ENCODE peak calls at places on chromosomes 6 and 20, in five cellular contexts. One of them, this sample, is unnamed.

GRCh38 chr20:53621482-53622246 is 28.0 kb upstream of the ZNF217 start:
- DNase-seq in kidney: peak; percentile 89
- DNase-seq in body of pancreas: peak; percentile 72
- DNase-seq in HepG2: peak; percentile 45
- DNase-seq in lower lobe of right lung: no peak
- DNase-seq in this sample: peak; percentile 93

GRCh38 chr6:110475255-110475654 is 1.2 kb downstream of the SLC22A16 start:
- DNase-seq in HepG2: no peak
- DNase-seq in kidney: no peak
- DNase-seq in lower lobe of right lung: peak; percentile 74
- DNase-seq in body of pancreas: no peak
- DNase-seq in this sample: no peak

GRCh38 chr6:135820340-135820739 is 31.2 kb upstream of the PDE7B start:
- DNase-seq in lower lobe of right lung: no peak
- DNase-seq in HepG2: no peak
- DNase-seq in kidney: peak; percentile 72
- DNase-seq in body of pancreas: no peak
- DNase-seq in this sample: no peak

GRCh38 chr6:25329982-25330381 is 50.8 kb downstream of the CARMIL1 start:
- DNase-seq in lower lobe of right lung: no peak
- DNase-seq in HepG2: no peak
- DNase-seq in kidney: no peak
- DNase-seq in body of pancreas: no peak
- DNase-seq in this sample: no peak

GRCh38 chr6:90383212-90383611 is 86.6 kb upstream of the BACH2 start:
- DNase-seq in lower lobe of right lung: no peak
- DNase-seq in kidney: no peak
- DNase-seq in body of pancreas: no peak
- DNase-seq in HepG2: no peak
- DNase-seq in this sample: no peak

GRCh38 chr6:157715766-157716171 is 107.3 kb upstream of the SNX9 start:
- DNase-seq in HepG2: no peak
- DNase-seq in kidney: peak; percentile 89
- DNase-seq in lower lobe of right lung: no peak
- DNase-seq in body of pancreas: peak; percentile 33
- DNase-seq in this sample: peak; percentile 73

GRCh38 chr20:9989066-9989724 is 45.6 kb upstream of the ANKEF1 start:
- DNase-seq in HepG2: no peak
- DNase-seq in body of pancreas: no peak
- DNase-seq in lower lobe of right lung: no peak
- DNase-seq in kidney: no peak
- DNase-seq in this sample: no peak

GRCh38 chr6:111980168-111980567 is 73.7 kb upstream of the CCN6 start:
- DNase-seq in body of pancreas: no peak
- DNase-seq in HepG2: no peak
- DNase-seq in lower lobe of right lung: no peak
- DNase-seq in kidney: peak; percentile 61
- DNase-seq in this sample: no peak

GRCh38 chr6:166275714-166276166 is 32.5 kb downstream of the PRR18 start:
- DNase-seq in lower lobe of right lung: peak; percentile 87
- DNase-seq in body of pancreas: peak; percentile 69
- DNase-seq in HepG2: peak; percentile 30
- DNase-seq in kidney: peak; percentile 83
- DNase-seq in this sample: peak; percentile 62

GRCh38 chr6:25710287-25710686 is 44.3 kb upstream of the SLC17A4 start:
- DNase-seq in body of pancreas: no peak
- DNase-seq in lower lobe of right lung: no peak
- DNase-seq in HepG2: no peak
- DNase-seq in kidney: no peak
- DNase-seq in this sample: no peak

GRCh38 chr20:2986466-2986865 is 57.0 kb upstream of the GNRH2 start:
- DNase-seq in body of pancreas: no peak
- DNase-seq in lower lobe of right lung: no peak
- DNase-seq in kidney: no peak
- DNase-seq in HepG2: no peak
- DNase-seq in this sample: no peak

GRCh38 chr6:158220786-158221442 is 52.8 kb downstream of the GTF2H5 start:
- DNase-seq in body of pancreas: peak; percentile 80
- DNase-seq in HepG2: peak; percentile 78
- DNase-seq in lower lobe of right lung: peak; percentile 90
- DNase-seq in kidney: peak; percentile 92
- DNase-seq in this sample: peak; percentile 74

GRCh38 chr6:80769101-80769500 is 662.6 kb downstream of the BCKDHB start:
- DNase-seq in HepG2: no peak
- DNase-seq in lower lobe of right lung: no peak
- DNase-seq in kidney: no peak
- DNase-seq in body of pancreas: no peak
- DNase-seq in this sample: no peak

GRCh38 chr20:33119725-33120720 is 40.6 kb downstream of the BPIFB4 start:
- DNase-seq in body of pancreas: no peak
- DNase-seq in HepG2: no peak
- DNase-seq in lower lobe of right lung: no peak
- DNase-seq in kidney: no peak
- DNase-seq in this sample: peak; percentile 76

GRCh38 chr6:42197574-42198362 is 3.0 kb upstream of the GUCA1B start:
- DNase-seq in lower lobe of right lung: no peak
- DNase-seq in kidney: no peak
- DNase-seq in body of pancreas: peak; percentile 19
- DNase-seq in HepG2: peak; percentile 81
- DNase-seq in this sample: no peak

GRCh38 chr6:42195415-42195814 is 659 bp upstream of the GUCA1B start:
- DNase-seq in HepG2: no peak
- DNase-seq in lower lobe of right lung: no peak
- DNase-seq in kidney: no peak
- DNase-seq in body of pancreas: no peak
- DNase-seq in this sample: no peak

GRCh38 chr6:42190784-42191183 is 4.0 kb downstream of the GUCA1B start:
- DNase-seq in lower lobe of right lung: no peak
- DNase-seq in HepG2: no peak
- DNase-seq in kidney: no peak
- DNase-seq in body of pancreas: no peak
- DNase-seq in this sample: no peak

GRCh38 chr6:42194056-42194455 is 700 bp downstream of the GUCA1B start:
- DNase-seq in HepG2: no peak
- DNase-seq in body of pancreas: no peak
- DNase-seq in lower lobe of right lung: no peak
- DNase-seq in kidney: no peak
- DNase-seq in this sample: peak; percentile 24

GRCh38 chr6:42193491-42193894 is 1.3 kb downstream of the GUCA1B start:
- DNase-seq in kidney: no peak
- DNase-seq in lower lobe of right lung: no peak
- DNase-seq in body of pancreas: no peak
- DNase-seq in HepG2: no peak
- DNase-seq in this sample: peak; percentile 87
- H3K27ac ChIP-seq in kidney: no peak overlapping the region
- H3K27ac ChIP-seq in lower lobe of right lung: no peak overlapping the region
- H3K27ac ChIP-seq in body of pancreas: no peak overlapping the region
- H3K27ac ChIP-seq in HepG2: no peak overlapping the region
- H3K27ac ChIP-seq in this sample: peak overlapping the region; percentile 84

GRCh38 chr6:41177695-41178094 is 14.8 kb upstream of the TREM2 start:
- DNase-seq in body of pancreas: no peak
- DNase-seq in lower lobe of right lung: no peak
- DNase-seq in kidney: no peak
- DNase-seq in HepG2: no peak
- DNase-seq in this sample: no peak

GRCh38 chr6:41184761-41185160 is 16.2 kb downstream of the TREML2 start:
- DNase-seq in lower lobe of right lung: no peak
- DNase-seq in HepG2: no peak
- DNase-seq in body of pancreas: no peak
- DNase-seq in kidney: no peak
- DNase-seq in this sample: no peak

GRCh38 chr6:41185991-41186675 is 14.8 kb downstream of the TREML2 start:
- DNase-seq in body of pancreas: no peak
- DNase-seq in kidney: no peak
- DNase-seq in HepG2: no peak
- DNase-seq in lower lobe of right lung: no peak
- DNase-seq in this sample: no peak

GRCh38 chr6:41181566-41181965 is 18.6 kb upstream of the TREM2 start:
- DNase-seq in lower lobe of right lung: no peak
- DNase-seq in HepG2: no peak
- DNase-seq in body of pancreas: no peak
- DNase-seq in kidney: no peak
- DNase-seq in this sample: no peak

GRCh38 chr6:41182069-41183034 is 18.6 kb downstream of the TREML2 start:
- DNase-seq in lower lobe of right lung: no peak
- DNase-seq in HepG2: peak; percentile 59
- DNase-seq in kidney: no peak
- DNase-seq in body of pancreas: peak; percentile 26
- DNase-seq in this sample: peak; percentile 55
- TF ChIP-seq CTCF in lower lobe of right lung: peak; percentile 55
- TF ChIP-seq CTCF in HepG2: peak; percentile 70
- TF ChIP-seq CTCF in kidney: peak; percentile 53
- TF ChIP-seq CTCF in body of pancreas: peak; percentile 50
- TF ChIP-seq CTCF in this sample: peak; percentile 25

GRCh38 chr6:34352305-34352937 is 40.0 kb downstream of the NUDT3 start:
- DNase-seq in kidney: no peak
- DNase-seq in HepG2: no peak
- DNase-seq in lower lobe of right lung: no peak
- DNase-seq in body of pancreas: no peak
- DNase-seq in this sample: no peak
- H3K27ac ChIP-seq in kidney: no peak overlapping the region
- H3K27ac ChIP-seq in HepG2: no peak overlapping the region
- H3K27ac ChIP-seq in lower lobe of right lung: no peak overlapping the region
- H3K27ac ChIP-seq in body of pancreas: no peak overlapping the region
- H3K27ac ChIP-seq in this sample: no peak overlapping the region

GRCh38 chr6:40803897-40804702 is 216.9 kb upstream of the LRFN2 start:
- DNase-seq in body of pancreas: no peak
- DNase-seq in lower lobe of right lung: no peak
- DNase-seq in kidney: no peak
- DNase-seq in HepG2: no peak
- DNase-seq in this sample: no peak

GRCh38 chr6:40807484-40807883 is 220.3 kb upstream of the LRFN2 start:
- DNase-seq in body of pancreas: no peak
- DNase-seq in kidney: no peak
- DNase-seq in HepG2: no peak
- DNase-seq in lower lobe of right lung: no peak
- DNase-seq in this sample: no peak

GRCh38 chr6:40806479-40806878 is 219.3 kb upstream of the LRFN2 start:
- DNase-seq in lower lobe of right lung: no peak
- DNase-seq in HepG2: no peak
- DNase-seq in body of pancreas: no peak
- DNase-seq in kidney: no peak
- DNase-seq in this sample: no peak

GRCh38 chr6:40804905-40805304 is 217.7 kb upstream of the LRFN2 start:
- DNase-seq in body of pancreas: no peak
- DNase-seq in lower lobe of right lung: no peak
- DNase-seq in kidney: no peak
- DNase-seq in HepG2: no peak
- DNase-seq in this sample: no peak

DNA sequence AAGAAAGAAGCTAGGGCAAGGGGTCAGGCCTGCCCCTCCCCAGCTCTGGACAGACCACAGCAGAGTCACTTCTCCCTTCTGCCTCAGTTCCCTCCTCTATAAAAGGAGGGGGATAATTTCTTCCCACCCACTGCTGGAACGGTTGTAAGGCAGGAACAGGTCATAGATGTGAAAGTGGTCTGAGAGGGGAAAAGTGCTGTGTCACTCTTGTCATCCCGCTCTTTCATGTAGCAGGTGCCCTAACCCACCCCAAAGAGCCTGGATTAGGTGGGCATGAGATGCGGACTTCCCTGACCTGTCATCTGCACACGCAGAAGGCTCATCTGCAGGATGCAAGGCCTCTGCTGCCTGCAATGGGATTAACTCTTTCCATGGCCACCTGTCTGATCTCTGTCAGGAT is 218.2 kb upstream of the LRFN2 start:
- DNase-seq in HepG2: no peak
- DNase-seq in lower lobe of right lung: no peak
- DNase-seq in body of pancreas: no peak
- DNase-seq in kidney: no peak
- DNase-seq in this sample: no peak
- TF ChIP-seq CTCF in HepG2: no peak
- TF ChIP-seq CTCF in lower lobe of right lung: no peak
- TF ChIP-seq CTCF in body of pancreas: no peak
- TF ChIP-seq CTCF in kidney: no peak
- TF ChIP-seq CTCF in this sample: no peak

DNA sequence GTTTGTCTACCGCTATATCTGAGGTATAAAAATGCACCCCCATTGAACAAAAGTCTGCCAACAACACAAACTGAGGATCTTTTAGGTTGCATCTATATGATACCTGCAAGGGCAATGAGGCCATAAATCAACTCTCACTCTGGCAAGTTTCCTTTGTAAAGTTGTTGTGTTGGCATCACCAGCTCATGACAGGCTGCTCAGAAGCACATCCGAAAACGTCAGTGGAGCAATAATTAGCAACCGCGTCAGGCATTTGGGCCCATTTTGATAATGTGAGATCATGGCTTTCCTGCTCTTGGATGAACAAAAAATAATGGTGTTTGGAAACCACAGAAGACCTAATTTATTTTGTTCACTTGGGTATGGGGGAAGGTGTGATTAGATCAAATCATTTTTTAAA is 12.0 kb upstream of the SLC22A3 start:
- DNase-seq in kidney: no peak
- DNase-seq in body of pancreas: no peak
- DNase-seq in HepG2: no peak
- DNase-seq in lower lobe of right lung: no peak
- DNase-seq in this sample: no peak
- H3K27ac ChIP-seq in kidney: no peak overlapping the region
- H3K27ac ChIP-seq in body of pancreas: no peak overlapping the region
- H3K27ac ChIP-seq in HepG2: no peak overlapping the region
- H3K27ac ChIP-seq in lower lobe of right lung: no peak overlapping the region
- H3K27ac ChIP-seq in this sample: no peak overlapping the region

GRCh38 chr20:50506270-50506579 is 4.0 kb upstream of the PTPN1 start:
- DNase-seq in HepG2: no peak
- DNase-seq in kidney: no peak
- DNase-seq in body of pancreas: no peak
- DNase-seq in lower lobe of right lung: no peak
- DNase-seq in this sample: no peak
- TF ChIP-seq CTCF in HepG2: peak; percentile 50
- TF ChIP-seq CTCF in kidney: no peak
- TF ChIP-seq CTCF in body of pancreas: no peak
- TF ChIP-seq CTCF in lower lobe of right lung: no peak
- TF ChIP-seq CTCF in this sample: no peak

This sample was measured in RWPE1.